ENCODE peak calls at places on chromosomes 7 and 10, in ten cellular contexts. One of them, this sample, is unnamed.
A peak's percentile ranks its signal among the peaks of the same experiment; 100 is the strongest.

GRCh38 chr10:21727452-21728168 is 193.6 kb downstream of the MLLT10 start:
- DNase-seq in NCI-H345: no peak
- DNase-seq in BJ: no peak
- DNase-seq in stimulated activated CD4-positive, alpha-beta T cell treated with anti-CD3 and anti-CD28 coated beads, TNF-alpha, amount 100 ng/mL, for 48 hours: no peak
- DNase-seq in left lobe of liver: no peak
- DNase-seq in EL: no peak
- DNase-seq in AG09309: no peak
- DNase-seq in Kasumi-1: peak; percentile 42
- DNase-seq in lower lobe of right lung: no peak
- DNase-seq in hypothalamus: no peak
- DNase-seq in this sample: no peak

GRCh38 chr10:18497955-18498354 is 153.4 kb downstream of the NSUN6 start:
- DNase-seq in NCI-H345: no peak
- DNase-seq in BJ: no peak
- DNase-seq in stimulated activated CD4-positive, alpha-beta T cell treated with anti-CD3 and anti-CD28 coated beads, TNF-alpha, amount 100 ng/mL, for 48 hours: no peak
- DNase-seq in left lobe of liver: no peak
- DNase-seq in EL: no peak
- DNase-seq in AG09309: no peak
- DNase-seq in Kasumi-1: no peak
- DNase-seq in lower lobe of right lung: no peak
- DNase-seq in hypothalamus: no peak
- DNase-seq in this sample: no peak

GRCh38 chr10:31359979-31360378 is 41.0 kb downstream of the ZEB1 start:
- DNase-seq in NCI-H345: peak; percentile 65
- DNase-seq in BJ: no peak
- DNase-seq in stimulated activated CD4-positive, alpha-beta T cell treated with anti-CD3 and anti-CD28 coated beads, TNF-alpha, amount 100 ng/mL, for 48 hours: no peak
- DNase-seq in left lobe of liver: no peak
- DNase-seq in EL: peak; percentile 15
- DNase-seq in AG09309: no peak
- DNase-seq in Kasumi-1: no peak
- DNase-seq in lower lobe of right lung: no peak
- DNase-seq in hypothalamus: no peak
- DNase-seq in this sample: peak; percentile 45

GRCh38 chr7:2242541-2243482 is 786 bp downstream of the NUDT1 start:
- DNase-seq in NCI-H345: peak; percentile 14
- DNase-seq in BJ: no peak
- DNase-seq in stimulated activated CD4-positive, alpha-beta T cell treated with anti-CD3 and anti-CD28 coated beads, TNF-alpha, amount 100 ng/mL, for 48 hours: peak; percentile 23
- DNase-seq in left lobe of liver: no peak
- DNase-seq in EL: peak; percentile 50
- DNase-seq in AG09309: no peak
- DNase-seq in Kasumi-1: peak; percentile 5
- DNase-seq in lower lobe of right lung: no peak
- DNase-seq in hypothalamus: no peak
- DNase-seq in this sample: peak; percentile 22

GRCh38 chr7:148987751-148988512 is 40.4 kb downstream of the PDIA4 start:
- DNase-seq in NCI-H345: peak; percentile 30
- DNase-seq in BJ: no peak
- DNase-seq in stimulated activated CD4-positive, alpha-beta T cell treated with anti-CD3 and anti-CD28 coated beads, TNF-alpha, amount 100 ng/mL, for 48 hours: no peak
- DNase-seq in left lobe of liver: no peak
- DNase-seq in EL: no peak
- DNase-seq in AG09309: no peak
- DNase-seq in Kasumi-1: peak; percentile 51
- DNase-seq in lower lobe of right lung: no peak
- DNase-seq in hypothalamus: no peak
- DNase-seq in this sample: peak; percentile 34

GRCh38 chr10:70774810-70775678 is 10.1 kb downstream of the TBATA start:
- DNase-seq in NCI-H345: no peak
- DNase-seq in BJ: no peak
- DNase-seq in stimulated activated CD4-positive, alpha-beta T cell treated with anti-CD3 and anti-CD28 coated beads, TNF-alpha, amount 100 ng/mL, for 48 hours: no peak
- DNase-seq in left lobe of liver: no peak
- DNase-seq in EL: no peak
- DNase-seq in AG09309: no peak
- DNase-seq in Kasumi-1: no peak
- DNase-seq in lower lobe of right lung: peak; percentile 49
- DNase-seq in hypothalamus: no peak
- DNase-seq in this sample: peak; percentile 60

GRCh38 chr10:129901389-129902045 is 62.6 kb downstream of the EBF3 start:
- DNase-seq in NCI-H345: no peak
- DNase-seq in BJ: no peak
- DNase-seq in stimulated activated CD4-positive, alpha-beta T cell treated with anti-CD3 and anti-CD28 coated beads, TNF-alpha, amount 100 ng/mL, for 48 hours: no peak
- DNase-seq in left lobe of liver: no peak
- DNase-seq in EL: no peak
- DNase-seq in AG09309: no peak
- DNase-seq in Kasumi-1: no peak
- DNase-seq in lower lobe of right lung: no peak
- DNase-seq in hypothalamus: no peak
- DNase-seq in this sample: no peak

GRCh38 chr7:1679326-1679965 is 9.4 kb downstream of the ELFN1 start:
- DNase-seq in NCI-H345: no peak
- DNase-seq in BJ: no peak
- DNase-seq in stimulated activated CD4-positive, alpha-beta T cell treated with anti-CD3 and anti-CD28 coated beads, TNF-alpha, amount 100 ng/mL, for 48 hours: no peak
- DNase-seq in left lobe of liver: no peak
- DNase-seq in EL: no peak
- DNase-seq in AG09309: no peak
- DNase-seq in Kasumi-1: no peak
- DNase-seq in lower lobe of right lung: no peak
- DNase-seq in hypothalamus: no peak
- DNase-seq in this sample: no peak

GRCh38 chr7:139830779-139831498 is 1.9 kb downstream of the TBXAS1 start:
- DNase-seq in NCI-H345: no peak
- DNase-seq in BJ: no peak
- DNase-seq in stimulated activated CD4-positive, alpha-beta T cell treated with anti-CD3 and anti-CD28 coated beads, TNF-alpha, amount 100 ng/mL, for 48 hours: no peak
- DNase-seq in left lobe of liver: no peak
- DNase-seq in EL: no peak
- DNase-seq in AG09309: no peak
- DNase-seq in Kasumi-1: no peak
- DNase-seq in lower lobe of right lung: no peak
- DNase-seq in hypothalamus: no peak
- DNase-seq in this sample: no peak

GRCh38 chr7:116630932-116631449 is 41.0 kb upstream of the MET start:
- DNase-seq in NCI-H345: no peak
- DNase-seq in BJ: peak; percentile 44
- DNase-seq in stimulated activated CD4-positive, alpha-beta T cell treated with anti-CD3 and anti-CD28 coated beads, TNF-alpha, amount 100 ng/mL, for 48 hours: no peak
- DNase-seq in left lobe of liver: peak; percentile 91
- DNase-seq in EL: peak; percentile 67
- DNase-seq in AG09309: peak; percentile 56
- DNase-seq in Kasumi-1: no peak
- DNase-seq in lower lobe of right lung: peak; percentile 69
- DNase-seq in hypothalamus: no peak
- DNase-seq in this sample: peak; percentile 83

GRCh38 chr7:16791895-16792294 is 12.9 kb downstream of the AGR2 start:
- DNase-seq in NCI-H345: no peak
- DNase-seq in BJ: no peak
- DNase-seq in stimulated activated CD4-positive, alpha-beta T cell treated with anti-CD3 and anti-CD28 coated beads, TNF-alpha, amount 100 ng/mL, for 48 hours: no peak
- DNase-seq in left lobe of liver: no peak
- DNase-seq in EL: no peak
- DNase-seq in AG09309: no peak
- DNase-seq in Kasumi-1: no peak
- DNase-seq in lower lobe of right lung: no peak
- DNase-seq in hypothalamus: no peak
- DNase-seq in this sample: no peak

GRCh38 chr10:96512524-96512991 is 1.2 kb downstream of the TLL2 start:
- DNase-seq in NCI-H345: no peak
- DNase-seq in BJ: no peak
- DNase-seq in stimulated activated CD4-positive, alpha-beta T cell treated with anti-CD3 and anti-CD28 coated beads, TNF-alpha, amount 100 ng/mL, for 48 hours: no peak
- DNase-seq in left lobe of liver: no peak
- DNase-seq in EL: peak; percentile 29
- DNase-seq in AG09309: no peak
- DNase-seq in Kasumi-1: no peak
- DNase-seq in lower lobe of right lung: no peak
- DNase-seq in hypothalamus: no peak
- DNase-seq in this sample: no peak

GRCh38 chr10:63554666-63555065 is 33.5 kb downstream of the REEP3 start:
- DNase-seq in NCI-H345: no peak
- DNase-seq in BJ: peak; percentile 69
- DNase-seq in stimulated activated CD4-positive, alpha-beta T cell treated with anti-CD3 and anti-CD28 coated beads, TNF-alpha, amount 100 ng/mL, for 48 hours: no peak
- DNase-seq in left lobe of liver: no peak
- DNase-seq in EL: peak; percentile 93
- DNase-seq in AG09309: peak; percentile 79
- DNase-seq in Kasumi-1: peak; percentile 90
- DNase-seq in lower lobe of right lung: peak; percentile 56
- DNase-seq in hypothalamus: no peak
- DNase-seq in this sample: peak; percentile 89

GRCh38 chr10:122592161-122592560 is 31.6 kb downstream of the DMBT1 start:
- DNase-seq in NCI-H345: no peak
- DNase-seq in BJ: no peak
- DNase-seq in stimulated activated CD4-positive, alpha-beta T cell treated with anti-CD3 and anti-CD28 coated beads, TNF-alpha, amount 100 ng/mL, for 48 hours: no peak
- DNase-seq in left lobe of liver: no peak
- DNase-seq in EL: no peak
- DNase-seq in AG09309: no peak
- DNase-seq in Kasumi-1: no peak
- DNase-seq in lower lobe of right lung: no peak
- DNase-seq in hypothalamus: no peak
- DNase-seq in this sample: no peak

GRCh38 chr7:14047709-14048399 is 58.4 kb upstream of the ETV1 start:
- DNase-seq in NCI-H345: no peak
- DNase-seq in BJ: no peak
- DNase-seq in stimulated activated CD4-positive, alpha-beta T cell treated with anti-CD3 and anti-CD28 coated beads, TNF-alpha, amount 100 ng/mL, for 48 hours: no peak
- DNase-seq in left lobe of liver: no peak
- DNase-seq in EL: no peak
- DNase-seq in AG09309: no peak
- DNase-seq in Kasumi-1: peak; percentile 46
- DNase-seq in lower lobe of right lung: no peak
- DNase-seq in hypothalamus: no peak
- DNase-seq in this sample: no peak

GRCh38 chr7:155882596-155882995 is 70.3 kb upstream of the SHH start:
- DNase-seq in NCI-H345: no peak
- DNase-seq in BJ: no peak
- DNase-seq in stimulated activated CD4-positive, alpha-beta T cell treated with anti-CD3 and anti-CD28 coated beads, TNF-alpha, amount 100 ng/mL, for 48 hours: no peak
- DNase-seq in left lobe of liver: no peak
- DNase-seq in EL: peak; percentile 1
- DNase-seq in AG09309: no peak
- DNase-seq in Kasumi-1: no peak
- DNase-seq in lower lobe of right lung: no peak
- DNase-seq in hypothalamus: no peak
- DNase-seq in this sample: peak; percentile 83

GRCh38 chr7:30795161-30795943 is 24.1 kb downstream of the MINDY4 start:
- DNase-seq in NCI-H345: no peak
- DNase-seq in BJ: no peak
- DNase-seq in stimulated activated CD4-positive, alpha-beta T cell treated with anti-CD3 and anti-CD28 coated beads, TNF-alpha, amount 100 ng/mL, for 48 hours: no peak
- DNase-seq in left lobe of liver: no peak
- DNase-seq in EL: no peak
- DNase-seq in AG09309: no peak
- DNase-seq in Kasumi-1: no peak
- DNase-seq in lower lobe of right lung: no peak
- DNase-seq in hypothalamus: no peak
- DNase-seq in this sample: peak; percentile 69

GRCh38 chr7:116434820-116435341 is 64.7 kb upstream of the CAV2 start:
- DNase-seq in NCI-H345: no peak
- DNase-seq in BJ: peak; percentile 97
- DNase-seq in stimulated activated CD4-positive, alpha-beta T cell treated with anti-CD3 and anti-CD28 coated beads, TNF-alpha, amount 100 ng/mL, for 48 hours: no peak
- DNase-seq in left lobe of liver: no peak
- DNase-seq in EL: peak; percentile 90
- DNase-seq in AG09309: peak; percentile 88
- DNase-seq in Kasumi-1: no peak
- DNase-seq in lower lobe of right lung: no peak
- DNase-seq in hypothalamus: no peak
- DNase-seq in this sample: peak; percentile 85

GRCh38 chr7:155752756-155753445 is 59.4 kb downstream of the SHH start:
- DNase-seq in NCI-H345: no peak
- DNase-seq in BJ: no peak
- DNase-seq in stimulated activated CD4-positive, alpha-beta T cell treated with anti-CD3 and anti-CD28 coated beads, TNF-alpha, amount 100 ng/mL, for 48 hours: no peak
- DNase-seq in left lobe of liver: no peak
- DNase-seq in EL: no peak
- DNase-seq in AG09309: no peak
- DNase-seq in Kasumi-1: no peak
- DNase-seq in lower lobe of right lung: no peak
- DNase-seq in hypothalamus: no peak
- DNase-seq in this sample: no peak

GRCh38 chr7:12025246-12025645 is 185.8 kb upstream of the TMEM106B start:
- DNase-seq in NCI-H345: no peak
- DNase-seq in BJ: no peak
- DNase-seq in stimulated activated CD4-positive, alpha-beta T cell treated with anti-CD3 and anti-CD28 coated beads, TNF-alpha, amount 100 ng/mL, for 48 hours: no peak
- DNase-seq in left lobe of liver: no peak
- DNase-seq in EL: no peak
- DNase-seq in AG09309: no peak
- DNase-seq in Kasumi-1: no peak
- DNase-seq in lower lobe of right lung: no peak
- DNase-seq in hypothalamus: no peak
- DNase-seq in this sample: peak; percentile 10

GRCh38 chr7:22201182-22201880 is 155.6 kb downstream of the RAPGEF5 start:
- DNase-seq in NCI-H345: no peak
- DNase-seq in BJ: no peak
- DNase-seq in stimulated activated CD4-positive, alpha-beta T cell treated with anti-CD3 and anti-CD28 coated beads, TNF-alpha, amount 100 ng/mL, for 48 hours: no peak
- DNase-seq in left lobe of liver: no peak
- DNase-seq in EL: no peak
- DNase-seq in AG09309: no peak
- DNase-seq in Kasumi-1: no peak
- DNase-seq in lower lobe of right lung: no peak
- DNase-seq in hypothalamus: no peak
- DNase-seq in this sample: no peak

GRCh38 chr7:55657654-55658053 is 85.4 kb upstream of the VOPP1 start:
- DNase-seq in NCI-H345: no peak
- DNase-seq in BJ: no peak
- DNase-seq in stimulated activated CD4-positive, alpha-beta T cell treated with anti-CD3 and anti-CD28 coated beads, TNF-alpha, amount 100 ng/mL, for 48 hours: no peak
- DNase-seq in left lobe of liver: no peak
- DNase-seq in EL: no peak
- DNase-seq in AG09309: no peak
- DNase-seq in Kasumi-1: no peak
- DNase-seq in lower lobe of right lung: no peak
- DNase-seq in hypothalamus: no peak
- DNase-seq in this sample: no peak

GRCh38 chr7:26306770-26307169 is 15.1 kb downstream of the SNX10 start:
- DNase-seq in NCI-H345: no peak
- DNase-seq in BJ: no peak
- DNase-seq in stimulated activated CD4-positive, alpha-beta T cell treated with anti-CD3 and anti-CD28 coated beads, TNF-alpha, amount 100 ng/mL, for 48 hours: no peak
- DNase-seq in left lobe of liver: no peak
- DNase-seq in EL: no peak
- DNase-seq in AG09309: no peak
- DNase-seq in Kasumi-1: no peak
- DNase-seq in lower lobe of right lung: no peak
- DNase-seq in hypothalamus: no peak
- DNase-seq in this sample: no peak